ENCODE peak calls at places on chromosomes 3 and 15, in seven cellular contexts. Z is choroid plexus epithelial cell, T is left lung, U is epithelial cell of esophagus, G is NB4, V is stomach, X is AG04450. R is an unnamed sample.

GRCh38 chr3:113771993-113772392 is 25.2 kb downstream of the ATP6V1A start:
- DNase-seq in Z (no peak), T (no peak), U (no peak), G (no peak), V (no peak), X (no peak), R (no peak)

GRCh38 chr3:31382856-31383255 is 149.9 kb upstream of the STT3B start:
- DNase-seq in Z (no peak), T (no peak), U (peak; percentile 7), G (no peak), V (no peak), X (no peak), R (no peak)

GRCh38 chr3:10213156-10213792 is 35.0 kb upstream of the TATDN2 start:
- DNase-seq in Z (no peak), T (no peak), U (no peak), G (no peak), V (no peak), X (no peak), R (no peak)

GRCh38 chr15:99143230-99143629 is 38.4 kb downstream of the SYNM start:
- DNase-seq in Z (no peak), T (no peak), U (no peak), G (no peak), V (no peak), X (no peak), R (no peak)

GRCh38 chr15:74297867-74298266 is 61.7 kb downstream of the CCDC33 start:
- DNase-seq in Z (no peak), T (peak; percentile 20), U (no peak), G (no peak), V (no peak), X (no peak), R (no peak)

GRCh38 chr3:50503504-50503903 is at the start of gene CACNA2D2:
- DNase-seq in Z (peak; percentile 11), T (peak; percentile 90), U (peak; percentile 50), G (peak; percentile 17), V (peak; percentile 82), X (no peak), R (peak; percentile 5)

GRCh38 chr15:58053236-58054153 is 12.0 kb downstream of the ALDH1A2 start:
- DNase-seq in Z (no peak), T (no peak), U (no peak), G (no peak), V (no peak), X (no peak), R (no peak)

GRCh38 chr3:148459931-148460513 is 237.7 kb upstream of the AGTR1 start:
- DNase-seq in Z (peak; percentile 50), T (no peak), U (no peak), G (peak; percentile 14), V (no peak), X (no peak), R (peak; percentile 60)

GRCh38 chr3:184160456-184160855 is 5.3 kb downstream of the DVL3 start:
- DNase-seq in Z (peak; percentile 88), T (no peak), U (no peak), G (no peak), V (no peak), X (no peak), R (peak; percentile 71)

GRCh38 chr15:89096664-89097063 is 8.4 kb downstream of the ABHD2 start:
- DNase-seq in Z (no peak), T (no peak), U (no peak), G (no peak), V (peak; percentile 43), X (no peak), R (no peak)

GRCh38 chr3:52983336-52983807 is 62.5 kb downstream of the SFMBT1 start:
- DNase-seq in Z (no peak), T (no peak), U (no peak), G (peak; percentile 79), V (no peak), X (no peak), R (no peak)

GRCh38 chr3:87498358-87499080 is 222.1 kb upstream of the POU1F1 start:
- DNase-seq in Z (no peak), T (no peak), U (peak; percentile 4), G (no peak), V (no peak), X (no peak), R (no peak)

GRCh38 chr3:87509401-87509800 is 233.0 kb upstream of the POU1F1 start:
- DNase-seq in Z (no peak), T (no peak), U (no peak), G (no peak), V (no peak), X (no peak), R (no peak)

GRCh38 chr3:87501076-87501475 is 224.7 kb upstream of the POU1F1 start:
- DNase-seq in Z (no peak), T (no peak), U (peak; percentile 51), G (no peak), V (no peak), X (no peak), R (no peak)

GRCh38 chr3:87507753-87508152 is 231.4 kb upstream of the POU1F1 start:
- DNase-seq in Z (no peak), T (no peak), U (no peak), G (no peak), V (no peak), X (no peak), R (no peak)

GRCh38 chr3:87503901-87504498 is 227.6 kb upstream of the POU1F1 start:
- DNase-seq in Z (peak; percentile 87), T (no peak), U (peak; percentile 86), G (peak; percentile 59), V (peak; percentile 28), X (peak; percentile 15), R (peak; percentile 88)
- TF ChIP-seq CTCF in Z (peak; percentile 86), T (peak; percentile 34), U (peak; percentile 81), G (peak; percentile 63), V (no peak), X (peak; percentile 67), R (peak; percentile 78)

GRCh38 chr3:55178336-55178735 is 250.5 kb upstream of the LRTM1 start:
- DNase-seq in Z (no peak), T (no peak), U (no peak), G (no peak), V (no peak), X (no peak), R (no peak)
- H3K4me3 ChIP-seq in Z (no peak overlapping the region), T (no peak overlapping the region), U (no peak overlapping the region), G (no peak overlapping the region), V (no peak overlapping the region), X (no peak overlapping the region), R (no peak overlapping the region)

GRCh38 chr3:57227204-57227929 is at the start of gene APPL1:
- DNase-seq in Z (peak; percentile 92), T (peak; percentile 99), U (peak; percentile 89), G (peak; percentile 94), V (peak; percentile 94), X (peak; percentile 53), R (peak; percentile 84)
- TF ChIP-seq CTCF in Z (no peak), T (no peak), U (no peak), G (no peak), V (no peak), X (no peak), R (no peak)

DNA sequence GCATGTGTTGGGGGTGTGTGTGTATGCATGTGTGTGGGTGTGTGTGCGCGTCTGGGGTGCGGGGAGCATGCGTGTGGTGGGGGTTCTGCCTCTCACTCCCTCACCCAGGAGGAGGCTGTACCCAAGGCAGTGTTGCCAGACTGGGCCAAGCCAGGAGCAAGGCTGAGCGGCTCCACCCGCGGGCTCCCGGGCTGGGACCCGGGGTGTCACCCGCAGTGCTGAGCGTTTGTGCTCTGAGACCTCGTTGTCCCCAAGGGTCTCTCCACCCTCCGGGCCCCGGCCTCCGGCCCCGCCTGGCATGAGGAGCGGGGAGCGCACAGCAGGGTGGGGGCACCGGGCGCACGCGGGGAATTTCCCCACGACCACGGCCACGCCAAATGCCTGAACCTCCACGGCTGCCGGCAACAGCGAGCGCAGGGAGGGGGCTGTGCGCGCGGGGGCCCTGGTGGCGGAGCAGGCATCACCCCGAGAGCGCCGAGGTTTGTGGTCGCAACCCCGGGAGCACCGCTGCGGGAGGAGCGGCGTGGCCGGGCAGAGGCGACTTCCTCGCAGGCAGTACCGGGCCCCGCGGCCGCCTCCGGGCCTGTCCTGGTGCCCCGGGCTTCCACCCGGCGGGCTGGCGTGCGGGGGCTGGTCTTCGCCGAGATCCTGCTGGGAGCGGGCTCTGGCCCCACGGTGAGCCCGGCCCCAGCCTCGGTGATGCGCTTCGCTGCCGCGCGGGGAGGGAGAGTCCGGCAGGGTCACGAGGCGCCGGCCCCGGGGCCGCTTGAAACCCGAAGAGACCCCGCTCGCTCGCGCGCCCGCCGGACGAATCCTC is 7.4 kb upstream of the OCA2 start:
- DNase-seq in Z (no peak), T (peak; percentile 83), U (no peak), G (peak; percentile 25), V (no peak), X (no peak), R (no peak)
- H3K4me3 ChIP-seq in Z (peak overlapping the region; percentile 60), T (peak overlapping the region; percentile 37), U (peak overlapping the region; percentile 52), G (no peak overlapping the region), V (peak overlapping the region; percentile 58), X (peak overlapping the region; percentile 63), R (peak overlapping the region; percentile 56)